ENCODE peak calls at places on chromosome 15, in ten cellular contexts. H is IMR-90, T is A549, Y is cardiac muscle cell, M is AG04450, L is ovary, F is colonic mucosa, N is cardiac fibroblast, U is tibial artery, D is mesenchymal stem cell. V is an unnamed sample.

GRCh38 chr15:57537951-57538506 is 53.7 kb upstream of the MYZAP start:
- DNase-seq in H (no peak), T (no peak), Y (no peak), M (no peak), L (no peak), F (no peak), N (no peak), U (no peak), D (no peak), V (no peak)

GRCh38 chr15:64681424-64682024 is 93.9 kb downstream of the RBPMS2 start:
- DNase-seq in H (peak), T (peak), Y (peak), M (no peak), L (no peak), F (peak), N (peak), U (no peak), D (peak), V (no peak)

GRCh38 chr15:35211240-35211952 is 126.3 kb upstream of the NANOGP8 start:
- DNase-seq in H (no peak), T (no peak), Y (no peak), M (no peak), L (no peak), F (no peak), N (no peak), U (no peak), D (no peak), V (no peak)

GRCh38 chr15:44147636-44148035 is 47.4 kb downstream of the FRMD5 start:
- DNase-seq in H (no peak), T (no peak), Y (no peak), M (no peak), L (no peak), F (no peak), N (no peak), U (no peak), D (no peak), V (no peak)

GRCh38 chr15:85454403-85454802 is 74.0 kb downstream of the AKAP13 start:
- DNase-seq in H (no peak), T (no peak), Y (no peak), M (no peak), L (no peak), F (peak), N (no peak), U (no peak), D (no peak), V (no peak)

GRCh38 chr15:43253431-43254403 is 13.0 kb downstream of the TGM5 start:
- DNase-seq in H (peak), T (no peak), Y (peak), M (no peak), L (no peak), F (no peak), N (peak), U (no peak), D (peak), V (no peak)

GRCh38 chr15:71316911-71317310 is 201.6 kb downstream of the THSD4 start:
- DNase-seq in H (peak), T (no peak), Y (no peak), M (no peak), L (no peak), F (no peak), N (no peak), U (no peak), D (no peak), V (no peak)

GRCh38 chr15:31932581-31932980 is 97.7 kb upstream of the CHRNA7 start:
- DNase-seq in H (no peak), T (no peak), Y (no peak), M (no peak), L (no peak), F (no peak), N (no peak), U (no peak), D (no peak), V (no peak)

GRCh38 chr15:52336530-52336929 is 40.9 kb upstream of the MYO5C start:
- DNase-seq in H (no peak), T (no peak), Y (no peak), M (no peak), L (no peak), F (peak), N (no peak), U (no peak), D (no peak), V (no peak)

GRCh38 chr15:49675051-49675450 is 54.2 kb downstream of the DTWD1 start:
- DNase-seq in H (peak), T (peak), Y (peak), M (peak), L (no peak), F (no peak), N (peak), U (no peak), D (peak), V (peak)
- H3K4me3 ChIP-seq in H (no peak), T (no peak), Y (no peak), M (no peak), L (no peak), F (no peak), N (no peak), U (no peak), D (no peak), V (no peak)

DNA sequence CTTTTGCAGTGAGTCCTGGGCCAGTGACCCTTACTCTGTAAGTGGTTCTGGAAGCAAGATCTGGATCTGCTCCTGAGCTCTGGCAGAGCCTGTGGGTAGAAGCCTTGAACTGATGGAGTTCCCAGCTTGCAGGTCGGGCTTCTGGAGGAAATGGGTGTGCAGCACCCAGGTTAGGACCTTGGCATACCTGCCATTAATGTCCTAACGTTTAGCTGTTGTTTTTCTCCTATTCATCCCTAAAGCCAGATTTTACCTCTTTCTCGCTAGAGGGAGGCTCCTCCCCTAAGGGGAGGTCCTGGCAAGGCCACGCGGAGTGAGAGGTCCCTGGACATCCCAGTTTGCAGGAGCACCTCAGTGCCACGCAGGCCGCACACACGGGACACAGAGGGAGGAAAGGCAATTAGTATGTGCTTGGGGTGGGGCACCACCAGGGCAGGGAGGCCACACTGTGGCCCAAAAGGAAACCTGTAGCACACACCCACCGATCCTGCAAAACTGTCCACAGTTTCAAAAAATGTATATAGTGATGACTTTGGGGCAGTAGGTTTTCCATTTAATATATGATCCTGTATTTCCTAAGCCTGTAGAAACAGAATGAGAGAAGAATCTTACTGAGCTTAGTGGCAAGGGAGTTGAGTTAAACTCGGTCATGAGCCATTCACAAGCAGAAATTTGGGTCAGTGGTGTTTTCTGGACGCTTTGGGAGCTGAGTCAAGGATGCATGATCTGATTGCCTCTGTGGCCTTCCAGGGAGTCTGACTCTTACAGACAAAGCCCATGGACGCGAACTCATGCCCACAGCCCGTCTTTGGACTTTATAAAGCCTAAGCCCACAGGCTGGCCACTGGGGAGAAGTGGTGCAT is 148.7 kb downstream of the LRRK1 start:
- DNase-seq in H (peak), T (no peak), Y (no peak), M (no peak), L (no peak), F (no peak), N (no peak), U (no peak), D (peak), V (no peak)
- H3K4me3 ChIP-seq in H (no peak), T (no peak), Y (no peak), M (no peak), L (no peak), F (no peak), N (no peak), U (no peak), D (no peak), V (no peak)

GRCh38 chr15:92932946-92933649 is 33.0 kb downstream of the CHD2 start:
- DNase-seq in H (no peak), T (no peak), Y (no peak), M (no peak), L (no peak), F (no peak), N (no peak), U (no peak), D (no peak), V (no peak)
- H3K4me3 ChIP-seq in H (no peak), T (no peak), Y (no peak), M (no peak), L (no peak), F (no peak), N (no peak), U (no peak), D (no peak), V (no peak)

GRCh38 chr15:49742381-49742780 is 121.5 kb downstream of the DTWD1 start:
- DNase-seq in H (no peak), T (no peak), Y (no peak), M (no peak), L (no peak), F (peak), N (no peak), U (peak), D (no peak), V (no peak)

GRCh38 chr15:49741721-49742120 is 120.9 kb downstream of the DTWD1 start:
- DNase-seq in H (no peak), T (no peak), Y (no peak), M (no peak), L (no peak), F (peak), N (no peak), U (no peak), D (no peak), V (no peak)

GRCh38 chr15:49752517-49752916 is 131.7 kb downstream of the DTWD1 start:
- DNase-seq in H (no peak), T (no peak), Y (no peak), M (no peak), L (no peak), F (no peak), N (no peak), U (no peak), D (no peak), V (no peak)

GRCh38 chr15:49751191-49751590 is 130.3 kb downstream of the DTWD1 start:
- DNase-seq in H (no peak), T (no peak), Y (no peak), M (no peak), L (no peak), F (no peak), N (no peak), U (peak), D (no peak), V (no peak)

DNA sequence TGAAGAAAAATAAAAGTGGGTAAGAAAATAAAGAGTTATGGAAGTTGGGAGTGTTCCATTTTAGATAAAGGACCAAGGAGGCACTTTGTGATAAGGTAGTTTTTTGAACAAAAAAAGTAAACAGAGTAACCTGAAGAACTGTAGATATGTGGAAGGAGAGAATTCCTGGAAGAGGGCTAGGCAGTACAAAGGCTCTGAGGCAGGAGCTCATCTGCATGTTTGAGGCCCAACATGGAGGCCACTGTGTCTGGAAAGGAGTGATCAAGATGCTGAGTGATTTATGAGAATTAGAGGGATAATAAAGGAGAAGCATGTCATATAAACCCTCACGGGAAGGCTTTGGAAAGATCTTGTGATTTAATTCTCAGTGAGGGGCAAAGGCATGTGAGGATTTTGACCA is 126.5 kb downstream of the DTWD1 start:
- DNase-seq in H (no peak), T (no peak), Y (no peak), M (no peak), L (no peak), F (no peak), N (no peak), U (no peak), D (no peak), V (no peak)
- H3K4me3 ChIP-seq in H (no peak), T (no peak), Y (no peak), M (no peak), L (no peak), F (no peak), N (no peak), U (no peak), D (no peak), V (no peak)

GRCh38 chr15:58551764-58552504 is 120.1 kb downstream of the LIPC start:
- DNase-seq in H (peak), T (no peak), Y (peak), M (peak), L (no peak), F (peak), N (peak), U (no peak), D (peak), V (peak)
- H3K4me3 ChIP-seq in H (peak), T (no peak), Y (no peak), M (peak), L (peak), F (no peak), N (peak), U (peak), D (no peak), V (peak)

DNA sequence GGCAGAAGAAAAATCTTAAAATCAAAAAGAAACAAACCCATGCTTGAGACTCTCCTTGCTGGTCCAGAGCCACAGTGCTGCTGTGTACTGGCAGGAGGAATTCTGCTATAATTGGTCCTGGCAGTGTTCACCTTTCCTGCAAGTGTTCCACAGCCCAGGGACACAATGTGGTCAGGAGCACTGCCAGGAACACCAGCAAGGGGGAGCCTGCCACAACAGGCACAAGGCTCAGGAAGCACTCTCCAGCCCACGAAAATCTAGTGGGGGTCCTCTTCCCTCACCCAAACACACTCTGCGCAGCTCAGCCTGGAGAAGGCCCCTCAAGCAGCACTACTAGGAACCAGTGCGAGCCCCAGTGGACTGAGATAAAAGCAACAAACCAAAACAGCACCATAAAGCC is 92.9 kb downstream of the UBE3A start:
- DNase-seq in H (peak), T (no peak), Y (peak), M (no peak), L (no peak), F (no peak), N (peak), U (peak), D (peak), V (no peak)
- H3K4me3 ChIP-seq in H (no peak), T (no peak), Y (no peak), M (no peak), L (no peak), F (no peak), N (no peak), U (no peak), D (no peak), V (no peak)

GRCh38 chr15:56215769-56216168 is 27.9 kb downstream of the RFX7 start:
- DNase-seq in H (peak), T (no peak), Y (peak), M (peak), L (no peak), F (no peak), N (peak), U (no peak), D (peak), V (peak)
- H3K4me3 ChIP-seq in H (no peak), T (no peak), Y (no peak), M (no peak), L (no peak), F (no peak), N (no peak), U (no peak), D (no peak), V (no peak)

DNA sequence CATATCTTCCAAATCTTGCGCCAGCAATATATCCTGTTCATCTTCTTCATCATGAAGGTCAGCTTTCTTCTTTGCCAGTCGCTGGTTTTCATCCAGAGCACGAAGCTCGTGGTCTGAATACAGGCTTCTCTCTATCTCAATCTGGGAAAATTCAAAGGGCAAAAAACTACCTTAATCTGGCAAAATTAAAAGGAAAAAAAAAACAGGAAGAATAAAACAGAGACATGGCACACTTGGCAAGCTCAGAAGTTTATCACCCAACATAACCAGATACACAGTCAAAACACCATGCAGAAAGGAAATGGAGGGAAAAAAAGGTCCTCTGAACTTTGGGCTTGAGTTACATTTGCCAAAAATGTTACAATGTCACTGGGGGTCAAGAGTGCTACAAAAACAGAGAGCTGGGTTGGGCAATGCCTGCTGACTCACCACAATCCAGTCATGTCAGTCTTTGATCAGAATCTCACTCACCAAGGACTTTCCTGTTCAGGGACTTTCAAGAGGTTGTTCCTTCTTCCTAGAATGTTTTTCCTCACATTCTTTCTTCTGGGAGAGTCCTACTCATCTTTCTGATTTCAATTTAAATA is 1.5 kb downstream of the MRPL46 start:
- DNase-seq in H (peak), T (no peak), Y (peak), M (no peak), L (no peak), F (no peak), N (peak), U (no peak), D (peak), V (peak)
- H3K4me3 ChIP-seq in H (no peak), T (peak), Y (no peak), M (no peak), L (no peak), F (no peak), N (no peak), U (no peak), D (no peak), V (no peak)

GRCh38 chr15:99125061-99125990 is 20.4 kb downstream of the SYNM start:
- DNase-seq in H (no peak), T (no peak), Y (no peak), M (no peak), L (no peak), F (no peak), N (no peak), U (peak), D (no peak), V (no peak)

GRCh38 chr15:99122831-99123705 is 18.2 kb downstream of the SYNM start:
- DNase-seq in H (no peak), T (no peak), Y (no peak), M (no peak), L (peak), F (no peak), N (no peak), U (no peak), D (peak), V (no peak)

GRCh38 chr15:99124641-99125040 is 19.8 kb downstream of the SYNM start:
- DNase-seq in H (no peak), T (no peak), Y (no peak), M (no peak), L (no peak), F (no peak), N (no peak), U (peak), D (no peak), V (no peak)

GRCh38 chr15:99121691-99122410 is 17.0 kb downstream of the SYNM start:
- DNase-seq in H (no peak), T (no peak), Y (no peak), M (no peak), L (no peak), F (no peak), N (no peak), U (no peak), D (no peak), V (no peak)

GRCh38 chr15:99123706-99124451 is 19.0 kb downstream of the SYNM start:
- DNase-seq in H (peak), T (peak), Y (peak), M (peak), L (peak), F (peak), N (peak), U (peak), D (peak), V (peak)
- H3K4me3 ChIP-seq in H (no peak), T (peak), Y (no peak), M (peak), L (peak), F (no peak), N (peak), U (peak), D (no peak), V (peak)

V was measured in AG09309.